ENCODE peak calls at places on chromosomes 11 and 22, in four cellular contexts. One of them, this sample, is unnamed.

GRCh38 chr22:50125029-50125428 is 35.2 kb downstream of the MOV10L1 start:
- DNase-seq in GM10248: no peak
- DNase-seq in NCI-H1930: no peak
- DNase-seq in effector memory CD4-positive, alpha-beta T cell: no peak
- DNase-seq in this sample: no peak

GRCh38 chr22:39220897-39221850 is 23.6 kb downstream of the PDGFB start:
- DNase-seq in NCI-H1930: no peak
- DNase-seq in effector memory CD4-positive, alpha-beta T cell: no peak
- DNase-seq in GM10248: no peak
- DNase-seq in this sample: no peak

GRCh38 chr11:12330491-12331231 is 46.7 kb upstream of the PARVA start:
- DNase-seq in NCI-H1930: no peak
- DNase-seq in effector memory CD4-positive, alpha-beta T cell: no peak
- DNase-seq in GM10248: no peak
- DNase-seq in this sample: no peak

GRCh38 chr11:67433536-67434394 is 3.7 kb downstream of the PTPRCAP start:
- DNase-seq in effector memory CD4-positive, alpha-beta T cell: no peak
- DNase-seq in NCI-H1930: no peak
- DNase-seq in GM10248: no peak
- DNase-seq in this sample: peak; percentile 51

GRCh38 chr11:12539570-12539969 is 134.7 kb upstream of the TEAD1 start:
- DNase-seq in GM10248: no peak
- DNase-seq in NCI-H1930: no peak
- DNase-seq in effector memory CD4-positive, alpha-beta T cell: no peak
- DNase-seq in this sample: no peak

GRCh38 chr11:122642472-122642922 is 13.0 kb upstream of the UBASH3B start:
- DNase-seq in GM10248: no peak
- DNase-seq in NCI-H1930: no peak
- DNase-seq in effector memory CD4-positive, alpha-beta T cell: no peak
- DNase-seq in this sample: no peak

GRCh38 chr11:46916669-46917108 is 1.7 kb downstream of the LRP4 start:
- DNase-seq in GM10248: peak; percentile 60
- DNase-seq in NCI-H1930: no peak
- DNase-seq in effector memory CD4-positive, alpha-beta T cell: no peak
- DNase-seq in this sample: no peak

GRCh38 chr11:12397953-12398352 is 20.6 kb downstream of the PARVA start:
- DNase-seq in effector memory CD4-positive, alpha-beta T cell: no peak
- DNase-seq in GM10248: no peak
- DNase-seq in NCI-H1930: no peak
- DNase-seq in this sample: no peak

GRCh38 chr11:9616042-9616640 is 42.7 kb downstream of the WEE1 start:
- DNase-seq in GM10248: no peak
- DNase-seq in effector memory CD4-positive, alpha-beta T cell: no peak
- DNase-seq in NCI-H1930: no peak
- DNase-seq in this sample: no peak

GRCh38 chr11:83280256-83280655 is 5.9 kb downstream of the CCDC90B start:
- DNase-seq in effector memory CD4-positive, alpha-beta T cell: no peak
- DNase-seq in GM10248: no peak
- DNase-seq in NCI-H1930: no peak
- DNase-seq in this sample: no peak

GRCh38 chr11:99199336-99199735 is 178.6 kb downstream of the CNTN5 start:
- DNase-seq in effector memory CD4-positive, alpha-beta T cell: no peak
- DNase-seq in NCI-H1930: no peak
- DNase-seq in GM10248: no peak
- DNase-seq in this sample: no peak

GRCh38 chr22:44575344-44576268 is 77.6 kb upstream of the RTL6 start:
- DNase-seq in GM10248: no peak
- DNase-seq in NCI-H1930: no peak
- DNase-seq in effector memory CD4-positive, alpha-beta T cell: no peak
- DNase-seq in this sample: no peak

GRCh38 chr11:3995949-3996554 is 98.5 kb upstream of the RRM1 start:
- DNase-seq in GM10248: no peak
- DNase-seq in NCI-H1930: no peak
- DNase-seq in effector memory CD4-positive, alpha-beta T cell: no peak
- DNase-seq in this sample: no peak

GRCh38 chr22:45268167-45268957 is 16.4 kb upstream of the UPK3A start:
- DNase-seq in GM10248: no peak
- DNase-seq in effector memory CD4-positive, alpha-beta T cell: peak; percentile 8
- DNase-seq in NCI-H1930: peak; percentile 54
- DNase-seq in this sample: no peak

GRCh38 chr22:19879248-19879575 is 24.5 kb upstream of the GNB1L start:
- DNase-seq in GM10248: no peak
- DNase-seq in effector memory CD4-positive, alpha-beta T cell: no peak
- DNase-seq in NCI-H1930: no peak
- DNase-seq in this sample: no peak

GRCh38 chr11:65857500-65858353 is at the start of gene CFL1:
- DNase-seq in effector memory CD4-positive, alpha-beta T cell: peak; percentile 94
- DNase-seq in GM10248: peak; percentile 90
- DNase-seq in NCI-H1930: peak; percentile 95
- DNase-seq in this sample: peak; percentile 99

This sample was measured in GM06990.